ENCODE peak calls at places on chromosomes 7 and 10, in four cellular contexts. A is ascending aorta, G is cardiac muscle cell, C is foreskin keratinocyte. S is an unnamed sample.

GRCh38 chr10:104307576-104308438 is 30.5 kb downstream of the ITPRIP start:
- DNase-seq in A (peak), G (no peak), C (no peak), S (no peak)

GRCh38 chr10:2885276-2885955 is 181.9 kb upstream of the PFKP start:
- DNase-seq in C (no peak), G (no peak), A (no peak), S (no peak)

GRCh38 chr10:131144711-131145375 is 166.7 kb downstream of the TCERG1L start:
- DNase-seq in A (no peak), C (no peak), G (no peak), S (no peak)

GRCh38 chr7:2138146-2138765 is 94.5 kb downstream of the MAD1L1 start:
- DNase-seq in A (no peak), G (no peak), C (no peak), S (no peak)

GRCh38 chr10:79905322-79906314 is 43.3 kb downstream of the SFTPD start:
- DNase-seq in A (no peak), C (peak), G (peak), S (no peak)

GRCh38 chr10:52455095-52455494 is 141.0 kb downstream of the DKK1 start:
- DNase-seq in C (peak), A (no peak), G (no peak), S (no peak)

GRCh38 chr7:101635484-101635883 is 6.4 kb upstream of the MYL10 start:
- DNase-seq in A (no peak), G (no peak), C (no peak), S (peak)

GRCh38 chr10:87593702-87594101 is 66.0 kb upstream of the PAPSS2 start:
- DNase-seq in A (no peak), G (no peak), C (no peak), S (no peak)

GRCh38 chr10:23643396-23643795 is 204.5 kb downstream of the OTUD1 start:
- DNase-seq in C (peak), A (no peak), G (no peak), S (no peak)

GRCh38 chr10:74949843-74950765 is 123.7 kb downstream of the KAT6B start:
- DNase-seq in G (no peak), A (no peak), C (no peak), S (no peak)

GRCh38 chr10:69800109-69800508 is 1.6 kb upstream of the COL13A1 start:
- DNase-seq in C (peak), G (peak), A (peak), S (peak)

GRCh38 chr7:44184221-44184873 is 4.9 kb downstream of the GCK start:
- DNase-seq in C (peak), A (peak), G (no peak), S (peak)

GRCh38 chr10:51985326-51985725 is 285.9 kb upstream of the CSTF2T start:
- DNase-seq in C (no peak), G (no peak), A (no peak), S (no peak)

GRCh38 chr10:58412502-58412961 is 27.3 kb downstream of the TFAM start:
- DNase-seq in A (no peak), C (peak), G (no peak), S (peak)

GRCh38 chr10:91409069-91409868 is 875 bp upstream of the HECTD2 start:
- DNase-seq in A (peak), G (peak), C (peak), S (peak)

GRCh38 chr10:32957341-32958084 is 517 bp downstream of the ITGB1 start:
- DNase-seq in G (peak), C (no peak), A (peak), S (peak)

GRCh38 chr7:98872328-98872924 is 2.6 kb upstream of the TMEM130 start:
- DNase-seq in A (no peak), C (no peak), G (no peak), S (peak)

GRCh38 chr10:117221156-117221711 is 19.7 kb upstream of the SLC18A2 start:
- DNase-seq in G (no peak), C (peak), A (no peak), S (no peak)

GRCh38 chr10:75486591-75486990 is 55.2 kb downstream of the LRMDA start:
- DNase-seq in C (no peak), G (no peak), A (no peak), S (no peak)

GRCh38 chr7:28656529-28656928 is 244.2 kb downstream of the CREB5 start:
- DNase-seq in C (no peak), A (no peak), G (no peak), S (no peak)

GRCh38 chr10:125698599-125698998 is 15.6 kb upstream of the TEX36 start:
- DNase-seq in A (no peak), G (no peak), C (no peak), S (peak)
- TF ChIP-seq CTCF in A (no peak), G (no peak), C (no peak), S (no peak)

GRCh38 chr10:48316236-48316635 is 9.8 kb downstream of the MAPK8 start:
- DNase-seq in A (no peak), G (no peak), C (no peak), S (no peak)
- TF ChIP-seq CTCF in A (no peak), G (no peak), C (no peak), S (no peak)

GRCh38 chr7:71511361-71511807 is 379.4 kb downstream of the GALNT17 start:
- DNase-seq in A (no peak), C (no peak), G (peak), S (no peak)
- TF ChIP-seq CTCF in A (no peak), C (no peak), G (no peak), S (peak)

GRCh38 chr10:48981310-48981907 is 41.8 kb upstream of the LRRC18 start:
- DNase-seq in G (peak), C (peak), A (peak), S (peak)

GRCh38 chr10:48982584-48982983 is 42.9 kb upstream of the LRRC18 start:
- DNase-seq in A (no peak), G (no peak), C (no peak), S (no peak)

GRCh38 chr10:48985621-48986158 is 46.0 kb upstream of the LRRC18 start:
- DNase-seq in C (no peak), G (no peak), A (no peak), S (no peak)

GRCh38 chr10:48978318-48978717 is 38.7 kb upstream of the LRRC18 start:
- DNase-seq in G (no peak), C (no peak), A (no peak), S (no peak)

DNA sequence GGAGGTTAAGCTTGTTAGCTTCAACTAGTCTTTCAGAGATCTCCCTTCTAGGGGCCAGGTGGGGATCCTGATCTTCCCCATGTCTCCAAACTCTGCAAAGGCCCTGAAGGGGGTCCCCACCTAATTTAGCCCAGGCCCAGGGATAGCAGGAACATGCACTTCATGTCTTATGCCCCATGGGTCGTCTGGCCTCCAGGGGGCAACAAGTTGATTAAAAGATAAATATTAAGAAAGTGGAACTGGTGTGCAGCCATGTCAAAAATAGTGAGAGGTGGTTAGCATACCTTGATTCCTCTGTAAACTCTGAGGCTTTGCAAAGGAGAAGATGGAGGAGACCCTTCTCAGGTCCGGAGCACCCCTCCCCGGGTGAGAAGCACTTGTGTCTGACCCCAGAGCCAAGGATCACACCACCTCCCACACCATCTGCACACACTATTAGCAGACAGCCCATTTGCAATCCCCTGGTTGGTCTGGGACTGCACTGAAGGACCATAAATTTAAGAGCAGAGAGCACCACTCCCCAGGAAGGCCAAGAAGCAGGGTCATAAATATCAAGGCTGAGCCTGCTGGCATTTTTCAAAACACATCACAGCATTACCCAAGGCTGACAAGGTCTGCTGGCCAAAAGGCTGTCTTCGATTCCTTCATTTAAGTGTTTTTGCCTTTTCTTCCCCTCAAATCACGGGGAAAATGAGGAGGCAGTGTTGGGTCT is 44.2 kb upstream of the LRRC18 start:
- DNase-seq in A (no peak), C (no peak), G (no peak), S (no peak)
- TF ChIP-seq CTCF in A (no peak), C (peak), G (no peak), S (no peak)

GRCh38 chr10:97297556-97298222 is 5.3 kb upstream of the ARHGAP19 start:
- DNase-seq in C (no peak), A (no peak), G (peak), S (no peak)

GRCh38 chr10:97292862-97293198 is 393 bp upstream of the ARHGAP19 start:
- DNase-seq in G (no peak), C (no peak), A (no peak), S (no peak)

GRCh38 chr10:97298223-97298571 is 5.8 kb upstream of the ARHGAP19 start:
- DNase-seq in A (no peak), C (no peak), G (no peak), S (no peak)

GRCh38 chr10:97291357-97292096 is 910 bp downstream of the ARHGAP19 start:
- DNase-seq in A (peak), G (no peak), C (no peak), S (peak)

GRCh38 chr10:97292097-97292861 is at the start of gene ARHGAP19:
- DNase-seq in C (peak), A (peak), G (peak), S (peak)
- TF ChIP-seq CTCF in C (peak), A (no peak), G (no peak), S (peak)